ENCODE peak calls at places on chromosomes 2 and 18, in seven cellular contexts. X is breast epithelium; N is CD4-positive, alpha-beta memory T cell; B is mammary epithelial cell; K is left ventricle myocardium inferior; W is left lung; E is IMR-90. D is an unnamed sample.

GRCh38 chr18:21439453-21439852 is 161.1 kb downstream of the ESCO1 start:
- DNase-seq in X (no peak), K (no peak), B (peak; percentile 93), W (no peak), E (peak; percentile 59), N (no peak), D (no peak)

GRCh38 chr2:85066874-85067351 is 66.3 kb upstream of the TCF7L1 start:
- DNase-seq in B (peak; percentile 40), W (no peak), N (no peak), E (peak; percentile 84), X (peak; percentile 77), K (peak; percentile 75), D (peak; percentile 80)

GRCh38 chr18:23259701-23260661 is 124.7 kb downstream of the CABLES1 start:
- DNase-seq in W (peak; percentile 87), X (peak; percentile 88), K (peak; percentile 80), E (peak; percentile 82), B (peak; percentile 46), N (no peak), D (peak; percentile 92)

GRCh38 chr2:100819365-100820345 is at the start of gene NPAS2:
- DNase-seq in X (no peak), N (no peak), K (peak; percentile 54), E (peak; percentile 46), W (peak; percentile 78), B (peak; percentile 50), D (no peak)

GRCh38 chr2:167136876-167137579 is 248.7 kb downstream of the XIRP2 start:
- DNase-seq in E (peak; percentile 28), B (peak; percentile 12), K (no peak), X (no peak), W (no peak), N (no peak), D (no peak)

GRCh38 chr2:138516030-138516704 is 14.6 kb downstream of the SPOPL start:
- DNase-seq in K (no peak), B (no peak), X (no peak), W (no peak), E (peak; percentile 51), N (no peak), D (no peak)

GRCh38 chr2:105610444-105611327 is 134.0 kb upstream of the NCK2 start:
- DNase-seq in E (no peak), N (no peak), B (peak; percentile 11), K (no peak), W (no peak), X (no peak), D (no peak)

GRCh38 chr18:47166235-47166634 is 9.9 kb downstream of the IER3IP1 start:
- DNase-seq in K (no peak), X (no peak), W (no peak), E (no peak), N (no peak), B (no peak), D (no peak)

GRCh38 chr18:46301081-46301480 is 196.9 kb downstream of the HAUS1 start:
- DNase-seq in K (no peak), X (no peak), E (no peak), B (no peak), N (no peak), W (no peak), D (no peak)

GRCh38 chr2:11072550-11072949 is 82.7 kb upstream of the SLC66A3 start:
- DNase-seq in E (no peak), B (no peak), W (no peak), K (no peak), N (no peak), X (no peak), D (no peak)

GRCh38 chr2:239075918-239076727 is 228.2 kb downstream of the TWIST2 start:
- DNase-seq in N (no peak), E (no peak), B (no peak), X (no peak), K (peak; percentile 28), W (peak; percentile 77), D (no peak)

GRCh38 chr2:202679980-202680379 is 45.2 kb downstream of the FAM117B start:
- DNase-seq in W (no peak), E (no peak), N (no peak), K (no peak), B (no peak), X (no peak), D (no peak)

GRCh38 chr2:197294260-197294659 is 16.3 kb downstream of the ANKRD44 start:
- DNase-seq in X (no peak), K (no peak), B (no peak), N (peak; percentile 64), E (no peak), W (no peak), D (no peak)

GRCh38 chr18:8218263-8218662 is 391.0 kb upstream of the RAB12 start:
- DNase-seq in K (no peak), W (no peak), B (no peak), N (no peak), X (no peak), E (no peak), D (no peak)

GRCh38 chr2:25497229-25497861 is 155.6 kb upstream of the DNMT3A start:
- DNase-seq in X (no peak), N (no peak), B (no peak), E (no peak), W (no peak), K (no peak), D (no peak)

GRCh38 chr2:39469807-39470206 is 32.7 kb upstream of the MAP4K3 start:
- DNase-seq in W (no peak), X (no peak), N (no peak), K (no peak), B (peak; percentile 55), E (peak; percentile 70), D (no peak)

GRCh38 chr2:113217455-113218282 is 43.9 kb downstream of the PSD4 start:
- DNase-seq in B (no peak), W (no peak), X (no peak), E (no peak), N (no peak), K (peak; percentile 47), D (no peak)

GRCh38 chr2:165055081-165055879 is 100.0 kb upstream of the SLC38A11 start:
- DNase-seq in E (peak; percentile 22), K (no peak), X (no peak), W (no peak), B (no peak), N (no peak), D (no peak)

GRCh38 chr2:69235863-69236262 is 151.2 kb downstream of the GFPT1 start:
- DNase-seq in B (no peak), W (no peak), E (no peak), X (no peak), N (no peak), K (no peak), D (no peak)

GRCh38 chr2:237894986-237895543 is 35.6 kb downstream of the RAMP1 start:
- DNase-seq in B (no peak), N (no peak), E (no peak), W (no peak), K (no peak), X (peak; percentile 19), D (peak; percentile 33)
- H3K27ac ChIP-seq in B (no peak overlapping the region), N (no peak overlapping the region), E (no peak overlapping the region), W (no peak overlapping the region), K (peak overlapping the region; percentile 96), X (no peak overlapping the region), D (no peak overlapping the region)

DNA sequence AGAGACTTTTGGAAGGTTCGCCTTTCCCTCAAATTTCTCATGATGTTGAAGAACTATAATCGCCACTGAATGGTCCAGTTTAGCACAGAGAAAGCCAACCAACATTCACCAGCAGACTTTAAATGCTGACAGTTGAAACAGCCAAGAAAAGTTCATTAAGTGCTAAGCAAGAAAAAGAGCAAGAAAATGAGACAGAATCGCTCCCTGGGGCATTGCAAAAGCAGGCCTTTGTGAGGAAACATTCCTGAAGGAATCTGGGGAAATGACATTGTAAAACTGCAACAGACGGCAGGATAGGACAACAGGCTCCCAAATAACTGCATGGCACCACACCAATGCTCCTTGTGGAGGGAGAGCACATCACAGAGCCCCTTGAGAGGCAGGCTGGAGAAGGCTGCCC is 269.3 kb upstream of the ID2 start:
- DNase-seq in W (no peak), N (no peak), E (no peak), X (no peak), K (peak; percentile 48), B (no peak), D (no peak)
- H3K27ac ChIP-seq in W (peak overlapping the region; percentile 68), N (no peak overlapping the region), E (no peak overlapping the region), X (no peak overlapping the region), K (peak overlapping the region; percentile 61), B (no peak overlapping the region), D (no peak overlapping the region)

DNA sequence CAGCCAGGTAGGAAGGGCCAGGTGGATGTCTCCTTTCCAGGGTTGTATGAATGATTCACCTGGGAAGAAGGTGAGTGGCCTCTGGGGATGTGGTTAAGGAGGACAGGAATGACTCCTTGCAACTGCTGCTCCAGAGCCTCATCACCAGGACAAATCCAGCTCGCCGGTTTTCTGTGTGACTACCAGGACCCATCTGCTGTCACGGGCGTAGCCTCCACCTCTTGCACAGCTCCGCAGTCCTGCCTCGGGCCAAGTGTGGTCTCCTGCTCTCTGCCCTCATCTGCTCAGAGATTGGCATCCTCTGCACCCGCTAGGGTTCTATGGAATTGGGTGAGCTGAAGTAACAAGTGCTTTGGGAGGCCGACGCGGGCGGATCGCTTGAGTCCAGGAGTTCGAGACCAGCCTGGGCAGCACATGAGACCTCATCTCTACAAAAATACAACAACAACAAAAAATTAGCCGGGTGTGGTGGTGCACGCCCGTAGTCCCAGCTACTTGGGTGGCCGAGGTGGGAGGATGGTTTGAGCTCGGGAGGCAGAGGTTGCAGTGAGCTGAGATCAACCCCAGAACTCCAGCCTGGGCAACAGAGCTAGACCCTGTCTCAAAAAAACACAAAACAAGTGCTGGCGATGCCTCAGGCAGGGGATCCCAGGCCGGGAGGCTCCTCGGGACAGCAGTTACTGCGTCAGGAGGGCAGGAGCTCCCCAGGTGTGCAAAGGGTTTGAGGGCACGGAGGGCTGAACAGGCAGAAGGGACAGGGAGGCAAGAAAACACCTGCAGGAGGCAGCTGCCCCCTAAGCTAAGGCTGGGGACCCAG is 831 bp upstream of the D2HGDH start:
- DNase-seq in X (no peak), B (peak; percentile 80), N (peak; percentile 52), E (no peak), W (peak; percentile 60), K (no peak), D (peak; percentile 47)
- H3K27ac ChIP-seq in X (peak overlapping the region; percentile 82), B (no peak overlapping the region), N (peak overlapping the region; percentile 67), E (no peak overlapping the region), W (peak overlapping the region; percentile 84), K (peak overlapping the region; percentile 94), D (peak overlapping the region; percentile 91)

GRCh38 chr2:227454323-227454860 is 17.6 kb upstream of the AGFG1 start:
- DNase-seq in N (no peak), K (no peak), E (no peak), X (no peak), B (no peak), W (no peak), D (no peak)

GRCh38 chr2:227450921-227451654 is 20.9 kb upstream of the AGFG1 start:
- DNase-seq in E (no peak), X (no peak), N (no peak), K (no peak), W (no peak), B (no peak), D (no peak)

GRCh38 chr2:227450196-227450851 is 21.6 kb upstream of the AGFG1 start:
- DNase-seq in N (no peak), B (no peak), X (no peak), W (no peak), K (no peak), E (no peak), D (no peak)

GRCh38 chr2:227453810-227454209 is 18.1 kb upstream of the AGFG1 start:
- DNase-seq in E (no peak), N (no peak), X (no peak), W (no peak), B (no peak), K (no peak), D (no peak)

DNA sequence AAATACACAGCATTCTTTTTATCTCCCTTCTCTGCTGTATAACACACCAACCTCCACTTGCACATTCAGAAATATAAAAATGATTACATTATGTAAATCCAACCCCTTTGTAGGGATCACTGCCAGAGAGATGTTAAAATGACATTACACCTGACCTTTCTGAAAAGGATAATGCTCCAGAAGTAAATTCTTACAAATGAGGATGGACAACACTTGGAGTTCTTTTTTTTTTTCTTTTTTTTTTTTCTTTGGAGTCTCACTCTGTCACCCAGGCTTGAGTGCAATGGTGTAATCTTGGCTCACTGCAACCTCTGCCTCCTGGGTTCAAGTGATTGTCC is 20.3 kb upstream of the AGFG1 start:
- DNase-seq in N (no peak), K (no peak), B (no peak), X (no peak), E (no peak), W (no peak), D (no peak)
- H3K27ac ChIP-seq in N (no peak overlapping the region), K (peak overlapping the region; percentile 73), B (no peak overlapping the region), X (no peak overlapping the region), E (no peak overlapping the region), W (peak overlapping the region; percentile 82), D (no peak overlapping the region)